ENCODE peak calls at places on chromosomes 12 and 14, in six cellular contexts. C, V, S, L, R and X are unnamed samples.
A peak's percentile ranks its signal among the peaks of the same experiment; 100 is the strongest.

GRCh38 chr12:12734561-12735071 is 17.4 kb downstream of the CDKN1B start:
- DNase-seq in C (no peak), V (no peak), S (no peak), L (no peak), R (no peak), X (no peak)

GRCh38 chr14:100132161-100132902 is 27.1 kb downstream of the DEGS2 start:
- DNase-seq in C (no peak), V (no peak), S (no peak), L (peak; percentile 58), R (no peak), X (no peak)

GRCh38 chr12:118397693-118398440 is 21.5 kb downstream of the SUDS3 start:
- DNase-seq in C (no peak), V (no peak), S (no peak), L (no peak), R (no peak), X (no peak)

GRCh38 chr14:100486025-100486828 is 101.0 kb downstream of the BEGAIN start:
- DNase-seq in C (peak; percentile 35), V (peak; percentile 65), S (peak; percentile 43), L (peak; percentile 74), R (peak; percentile 70), X (peak; percentile 66)

GRCh38 chr12:104939089-104939488 is 19.0 kb downstream of the SLC41A2 start:
- DNase-seq in C (no peak), V (no peak), S (no peak), L (no peak), R (no peak), X (no peak)

GRCh38 chr14:68482772-68483395 is 310.0 kb downstream of the ZFP36L1 start:
- DNase-seq in C (no peak), V (no peak), S (no peak), L (no peak), R (no peak), X (no peak)

GRCh38 chr14:20732477-20732876 is 13.2 kb upstream of the EDDM3A start:
- DNase-seq in C (no peak), V (no peak), S (no peak), L (no peak), R (no peak), X (no peak)

GRCh38 chr12:131827961-131828534 is at the start of gene MMP17:
- DNase-seq in C (peak; percentile 75), V (no peak), S (no peak), L (peak; percentile 90), R (peak; percentile 86), X (no peak)

GRCh38 chr14:72433511-72433910 is 460.4 kb downstream of the DPF3 start:
- DNase-seq in C (peak; percentile 22), V (no peak), S (no peak), L (no peak), R (no peak), X (no peak)

GRCh38 chr12:46553911-46554310 is 181.3 kb upstream of the SLC38A2 start:
- DNase-seq in C (no peak), V (no peak), S (no peak), L (no peak), R (no peak), X (no peak)

GRCh38 chr12:86985298-86985697 is 729.1 kb upstream of the MGAT4C start:
- DNase-seq in C (no peak), V (no peak), S (no peak), L (no peak), R (no peak), X (no peak)

GRCh38 chr12:110577717-110578521 is 5.2 kb downstream of the PPTC7 start:
- DNase-seq in C (peak; percentile 48), V (no peak), S (no peak), L (no peak), R (peak; percentile 31), X (peak; percentile 84)

GRCh38 chr12:6708968-6709394 is 8.4 kb upstream of the PIANP start:
- DNase-seq in C (no peak), V (no peak), S (no peak), L (no peak), R (no peak), X (no peak)

GRCh38 chr12:86710110-86710509 is 453.9 kb upstream of the MGAT4C start:
- DNase-seq in C (no peak), V (no peak), S (no peak), L (no peak), R (no peak), X (no peak)

GRCh38 chr12:6285532-6286306 is 24.8 kb upstream of the PLEKHG6 start:
- DNase-seq in C (no peak), V (no peak), S (no peak), L (no peak), R (no peak), X (no peak)

GRCh38 chr12:75960086-75960910 is 71.3 kb downstream of the PHLDA1 start:
- DNase-seq in C (no peak), V (no peak), S (peak; percentile 81), L (no peak), R (no peak), X (no peak)

GRCh38 chr14:75132374-75133086 is 5.7 kb upstream of the NEK9 start:
- DNase-seq in C (peak; percentile 83), V (no peak), S (peak; percentile 69), L (peak; percentile 50), R (peak; percentile 37), X (peak; percentile 66)

GRCh38 chr12:123041042-123041531 is 60.6 kb downstream of the ARL6IP4 start:
- DNase-seq in C (no peak), V (no peak), S (no peak), L (peak; percentile 56), R (no peak), X (no peak)

GRCh38 chr14:64109821-64110554 is 184.2 kb downstream of the ESR2 start:
- DNase-seq in C (no peak), V (no peak), S (no peak), L (no peak), R (no peak), X (no peak)

GRCh38 chr14:105273062-105273461 is 24.7 kb downstream of the BTBD6 start:
- DNase-seq in C (no peak), V (no peak), S (no peak), L (no peak), R (no peak), X (no peak)

GRCh38 chr12:124507188-124508109 is 60.0 kb downstream of the NCOR2 start:
- DNase-seq in C (no peak), V (no peak), S (no peak), L (peak; percentile 61), R (no peak), X (no peak)

GRCh38 chr14:74429991-74430390 is 4.0 kb upstream of the SYNDIG1L start:
- DNase-seq in C (no peak), V (no peak), S (no peak), L (no peak), R (no peak), X (no peak)

GRCh38 chr14:88225721-88226120 is 97.3 kb downstream of the KCNK10 start:
- DNase-seq in C (no peak), V (no peak), S (no peak), L (no peak), R (no peak), X (no peak)

GRCh38 chr12:100698518-100698917 is 96.1 kb upstream of the ANO4 start:
- DNase-seq in C (no peak), V (no peak), S (no peak), L (no peak), R (no peak), X (no peak)

DNA sequence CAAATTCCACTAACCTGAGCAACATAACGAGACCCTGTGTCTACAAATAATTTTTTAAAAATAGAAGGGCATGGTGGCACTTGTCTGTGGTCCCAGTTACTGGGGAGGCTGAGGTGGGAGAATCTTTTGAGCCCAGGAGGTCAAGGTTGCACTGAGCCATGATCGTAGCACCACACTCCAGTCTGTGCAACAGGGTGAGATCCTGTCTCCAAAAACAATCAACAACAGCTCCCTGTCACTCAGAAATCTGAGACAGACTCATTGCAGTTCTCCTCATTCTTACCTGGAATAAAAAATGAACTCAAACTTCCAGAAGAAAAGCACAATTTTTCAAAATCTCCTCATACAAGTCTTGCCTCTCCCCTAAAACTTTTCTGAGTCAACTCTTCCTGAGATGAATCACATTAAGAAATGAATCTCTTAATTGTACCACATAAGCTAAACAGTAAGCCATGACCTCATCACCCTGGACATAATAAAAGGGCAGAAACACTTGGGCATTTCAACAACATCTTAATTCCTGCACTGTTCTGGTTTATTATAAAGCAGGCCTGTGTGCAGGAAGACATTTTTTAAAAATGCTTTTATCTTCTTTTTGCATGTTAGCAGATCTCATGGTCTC is 214.3 kb upstream of the CDKN3 start:
- DNase-seq in C (no peak), V (no peak), S (peak; percentile 33), L (no peak), R (no peak), X (no peak)
- TF ChIP-seq CHD2 in C (no peak), V (no peak), S (no peak), L (no peak), R (no peak), X (no peak)

DNA sequence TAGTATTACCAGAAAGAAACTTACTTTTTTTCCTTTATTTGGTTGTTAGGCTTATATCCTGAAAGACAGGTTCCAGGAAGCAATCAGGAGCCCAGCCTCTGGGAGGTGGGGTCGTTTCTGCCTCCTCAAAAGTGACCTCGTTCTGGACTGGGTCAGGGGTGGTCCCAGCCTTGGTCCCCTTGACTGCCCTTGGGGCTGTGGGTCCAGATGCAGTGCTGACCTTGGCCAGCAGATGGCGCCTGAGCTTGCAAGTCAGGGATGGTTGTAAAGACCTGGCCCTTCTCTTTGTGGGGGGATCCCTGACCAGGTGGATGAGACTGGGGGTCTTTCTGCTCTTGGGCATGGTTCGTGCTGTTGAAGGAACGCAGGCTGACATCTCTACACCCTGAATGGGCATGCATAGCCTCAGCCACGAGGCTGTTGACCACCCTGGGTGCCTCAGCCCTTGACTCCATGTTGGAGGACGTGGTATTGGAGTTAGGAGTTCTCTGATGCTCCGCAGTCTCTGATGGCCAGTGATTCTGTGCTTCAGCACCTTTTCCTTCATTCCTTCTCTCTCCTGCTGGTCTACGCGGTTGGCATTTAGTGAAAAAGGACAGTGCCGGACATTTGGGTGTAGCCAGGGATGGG is 62.4 kb downstream of the ADCK1 start:
- DNase-seq in C (peak; percentile 66), V (peak; percentile 77), S (peak; percentile 46), L (peak; percentile 84), R (peak; percentile 77), X (peak; percentile 12)
- TF ChIP-seq CHD2 in C (no peak), V (no peak), S (no peak), L (no peak), R (no peak), X (no peak)

GRCh38 chr14:28245216-28245615 is 521.4 kb upstream of the FOXG1 start:
- DNase-seq in C (no peak), V (no peak), S (no peak), L (no peak), R (no peak), X (no peak)

GRCh38 chr14:28243600-28243999 is 523.0 kb upstream of the FOXG1 start:
- DNase-seq in C (no peak), V (no peak), S (no peak), L (no peak), R (no peak), X (no peak)

GRCh38 chr14:28240909-28241308 is 525.7 kb upstream of the FOXG1 start:
- DNase-seq in C (no peak), V (no peak), S (no peak), L (no peak), R (no peak), X (no peak)

GRCh38 chr14:28242895-28243294 is 523.7 kb upstream of the FOXG1 start:
- DNase-seq in C (no peak), V (no peak), S (no peak), L (no peak), R (no peak), X (no peak)
- TF ChIP-seq CHD2 in C (no peak), V (no peak), S (no peak), L (no peak), R (no peak), X (no peak)

GRCh38 chr12:31011746-31012567 is 61.7 kb upstream of the DDX11 start:
- DNase-seq in C (no peak), V (no peak), S (no peak), L (no peak), R (no peak), X (no peak)
- TF ChIP-seq CHD2 in C (no peak), V (no peak), S (no peak), L (no peak), R (no peak), X (no peak)

GRCh38 chr12:40566246-40566645 is 126.0 kb upstream of the CNTN1 start:
- DNase-seq in C (peak; percentile 76), V (no peak), S (no peak), L (no peak), R (no peak), X (no peak)
- TF ChIP-seq CHD2 in C (no peak), V (no peak), S (no peak), L (no peak), R (no peak), X (no peak)